ENCODE peak calls at places on chromosomes 12 and 14, in six cellular contexts. F is heart right ventricle, Z is GM13977, O is fibroblast of pulmonary artery, X is astrocyte of the spinal cord, S is gastrocnemius medialis. A is an unnamed sample.

GRCh38 chr12:39476894-39477293 is 34.0 kb upstream of the KIF21A start:
- DNase-seq in S (no peak), X (no peak), Z (no peak), F (no peak), O (no peak), A (no peak)

GRCh38 chr14:94100847-94101246 is 9.7 kb upstream of the IFI27 start:
- DNase-seq in O (peak; percentile 59), F (no peak), X (peak; percentile 57), S (no peak), Z (no peak), A (peak; percentile 54)

GRCh38 chr12:68349921-68350606 is 17.9 kb upstream of the MDM1 start:
- DNase-seq in S (no peak), F (no peak), O (no peak), Z (no peak), X (no peak), A (no peak)

GRCh38 chr12:54358620-54358944 is 5.7 kb downstream of the GPR84 start:
- DNase-seq in Z (no peak), S (no peak), F (no peak), X (no peak), O (no peak), A (no peak)

GRCh38 chr14:49306152-49306751 is 279.9 kb downstream of the RPS29 start:
- DNase-seq in Z (peak; percentile 38), S (no peak), X (peak; percentile 16), F (no peak), O (peak; percentile 20), A (no peak)

GRCh38 chr12:26125451-26126339 is 858 bp upstream of the BHLHE41 start:
- DNase-seq in S (peak; percentile 89), F (peak; percentile 68), X (peak; percentile 75), Z (peak; percentile 56), O (peak; percentile 72), A (peak; percentile 79)

GRCh38 chr12:124823272-124823970 is 40.2 kb downstream of the SCARB1 start:
- DNase-seq in Z (no peak), X (no peak), F (no peak), S (no peak), O (no peak), A (no peak)

GRCh38 chr12:8145754-8146415 is 10.9 kb upstream of the ZNF705A start:
- DNase-seq in S (no peak), F (peak; percentile 52), X (peak; percentile 95), O (peak; percentile 92), Z (no peak), A (no peak)

GRCh38 chr14:74501135-74501614 is 7.6 kb downstream of the ISCA2 start:
- DNase-seq in F (peak; percentile 58), S (no peak), O (peak; percentile 86), Z (no peak), X (peak; percentile 83), A (peak; percentile 92)

GRCh38 chr14:100213587-100213955 is 25.4 kb upstream of the YY1 start:
- DNase-seq in S (no peak), Z (no peak), X (no peak), F (no peak), O (no peak), A (no peak)

GRCh38 chr12:116979109-116979508 is 68.4 kb downstream of the FBXW8 start:
- DNase-seq in Z (no peak), X (no peak), O (no peak), S (no peak), F (no peak), A (no peak)

GRCh38 chr12:31362759-31363415 is 36.9 kb upstream of the SINHCAF start:
- DNase-seq in O (no peak), S (no peak), Z (peak; percentile 48), X (no peak), F (no peak), A (no peak)

GRCh38 chr12:124094733-124095132 is 121.7 kb downstream of the ZNF664 start:
- DNase-seq in X (no peak), F (no peak), O (no peak), S (no peak), Z (no peak), A (no peak)

GRCh38 chr12:111271674-111272418 is 97.0 kb downstream of the PHETA1 start:
- DNase-seq in O (no peak), S (no peak), X (no peak), Z (no peak), F (no peak), A (no peak)

GRCh38 chr12:122356192-122356635 is 66.3 kb downstream of the CLIP1 start:
- DNase-seq in O (peak; percentile 83), Z (peak; percentile 69), X (peak; percentile 77), S (no peak), F (no peak), A (no peak)

GRCh38 chr12:80216890-80217559 is 117.7 kb downstream of the OTOGL start:
- DNase-seq in S (no peak), O (no peak), F (no peak), X (no peak), Z (peak; percentile 12), A (no peak)

GRCh38 chr14:92462568-92462967 is 51.0 kb upstream of the RIN3 start:
- DNase-seq in Z (no peak), X (no peak), S (no peak), O (no peak), F (no peak), A (peak; percentile 28)

GRCh38 chr12:92574046-92574783 is 128.6 kb upstream of the PLEKHG7 start:
- DNase-seq in F (no peak), S (no peak), X (peak; percentile 37), Z (no peak), O (no peak), A (no peak)

GRCh38 chr14:65849096-65849495 is 436.6 kb downstream of the FUT8 start:
- DNase-seq in S (no peak), X (no peak), O (no peak), Z (no peak), F (no peak), A (no peak)

GRCh38 chr12:105393586-105393985 is 63.1 kb downstream of the C12orf75 start:
- DNase-seq in F (no peak), O (peak; percentile 55), X (peak; percentile 36), S (no peak), Z (no peak), A (no peak)

GRCh38 chr14:64542839-64543207 is 2.3 kb downstream of the HSPA2 start:
- DNase-seq in O (no peak), X (no peak), F (no peak), S (no peak), Z (no peak), A (no peak)

DNA sequence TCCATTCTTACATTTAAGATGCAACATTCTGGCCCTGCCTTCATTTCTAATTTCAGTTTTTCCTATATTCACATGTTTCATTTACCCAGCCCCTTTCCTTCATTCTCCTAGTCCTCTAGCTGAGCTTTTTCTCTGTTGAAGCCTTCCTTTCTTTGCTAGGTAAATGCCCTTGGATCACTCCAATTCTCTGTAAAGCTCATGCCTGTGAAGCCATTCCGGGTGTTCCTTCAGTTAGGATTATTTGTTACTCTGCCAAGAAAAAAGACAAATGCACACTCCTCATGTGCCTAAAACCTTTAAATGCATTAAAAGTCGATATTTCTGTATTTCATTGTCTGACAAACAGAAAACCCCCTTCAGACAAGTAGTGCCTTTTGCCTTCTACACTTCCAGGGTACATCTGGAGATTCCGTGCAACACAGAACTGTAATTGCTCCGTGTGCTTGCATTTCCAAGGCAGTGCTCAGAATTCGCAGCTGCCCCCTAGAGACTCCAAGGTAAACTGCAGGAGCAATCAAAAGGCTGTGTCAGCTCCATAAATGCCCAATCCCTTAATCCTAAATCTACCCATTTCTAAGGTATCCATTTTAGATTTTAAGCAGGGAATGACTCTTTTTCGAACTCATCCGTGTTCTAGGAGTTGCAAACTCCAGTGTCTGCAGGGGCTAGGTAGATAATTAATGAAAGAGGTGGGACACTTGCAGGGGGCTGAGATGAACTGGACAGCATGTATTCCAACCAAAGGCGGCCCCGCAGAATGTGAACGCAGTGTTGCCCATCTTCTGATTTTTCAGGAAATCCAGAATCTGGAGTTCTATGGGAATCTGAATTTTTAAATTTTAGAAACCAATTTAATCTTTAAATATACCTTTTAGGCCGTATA is 320.2 kb downstream of the GRIN2B start:
- DNase-seq in X (peak; percentile 43), F (peak; percentile 13), S (peak; percentile 7), O (peak; percentile 56), Z (peak; percentile 22), A (no peak)
- TF ChIP-seq CTCF in X (peak; percentile 90), F (peak; percentile 78), S (peak; percentile 27), O (peak; percentile 87), Z (peak; percentile 84), A (no peak)

DNA sequence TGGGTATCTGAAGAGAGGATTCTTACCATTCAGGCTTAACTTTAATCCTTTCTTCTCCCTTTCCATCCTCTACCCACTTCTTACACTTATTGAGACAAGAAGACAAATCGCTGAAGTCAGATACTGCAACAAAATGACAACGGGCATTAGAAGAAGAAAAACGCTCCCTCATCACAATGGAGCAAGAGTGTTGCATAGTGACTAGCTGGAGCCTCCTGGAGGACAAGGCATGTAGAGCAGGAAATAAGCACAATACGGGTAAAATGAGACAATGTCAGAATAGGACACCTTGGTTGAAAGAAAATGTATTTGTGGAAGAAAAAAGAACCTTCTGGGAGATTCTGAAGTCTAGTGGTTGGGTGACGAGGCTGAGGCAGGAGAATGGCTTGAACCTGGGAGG is 501.0 kb downstream of the RERGL start:
- DNase-seq in X (no peak), F (no peak), S (no peak), O (no peak), Z (no peak), A (no peak)
- TF ChIP-seq CTCF in X (peak; percentile 23), F (no peak), S (no peak), O (no peak), Z (peak; percentile 32), A (no peak)

GRCh38 chr12:3882396-3882795 is 9.2 kb upstream of the PARP11 start:
- DNase-seq in F (no peak), Z (no peak), X (no peak), O (no peak), S (no peak), A (no peak)

GRCh38 chr12:3884671-3885070 is 11.5 kb upstream of the PARP11 start:
- DNase-seq in S (no peak), X (no peak), Z (no peak), O (no peak), F (no peak), A (no peak)

GRCh38 chr12:3885179-3886094 is 12.2 kb upstream of the PARP11 start:
- DNase-seq in S (no peak), Z (peak; percentile 29), X (peak; percentile 55), O (peak; percentile 72), F (no peak), A (no peak)

GRCh38 chr12:3881208-3881980 is 8.2 kb upstream of the PARP11 start:
- DNase-seq in X (no peak), O (no peak), S (no peak), F (no peak), Z (no peak), A (no peak)

GRCh38 chr12:3882896-3883564 is 9.8 kb upstream of the PARP11 start:
- DNase-seq in X (peak; percentile 1), O (peak; percentile 36), S (no peak), Z (peak; percentile 31), F (no peak), A (no peak)
- TF ChIP-seq CTCF in X (peak; percentile 28), O (peak; percentile 41), S (no peak), Z (peak; percentile 42), F (peak; percentile 36), A (no peak)

DNA sequence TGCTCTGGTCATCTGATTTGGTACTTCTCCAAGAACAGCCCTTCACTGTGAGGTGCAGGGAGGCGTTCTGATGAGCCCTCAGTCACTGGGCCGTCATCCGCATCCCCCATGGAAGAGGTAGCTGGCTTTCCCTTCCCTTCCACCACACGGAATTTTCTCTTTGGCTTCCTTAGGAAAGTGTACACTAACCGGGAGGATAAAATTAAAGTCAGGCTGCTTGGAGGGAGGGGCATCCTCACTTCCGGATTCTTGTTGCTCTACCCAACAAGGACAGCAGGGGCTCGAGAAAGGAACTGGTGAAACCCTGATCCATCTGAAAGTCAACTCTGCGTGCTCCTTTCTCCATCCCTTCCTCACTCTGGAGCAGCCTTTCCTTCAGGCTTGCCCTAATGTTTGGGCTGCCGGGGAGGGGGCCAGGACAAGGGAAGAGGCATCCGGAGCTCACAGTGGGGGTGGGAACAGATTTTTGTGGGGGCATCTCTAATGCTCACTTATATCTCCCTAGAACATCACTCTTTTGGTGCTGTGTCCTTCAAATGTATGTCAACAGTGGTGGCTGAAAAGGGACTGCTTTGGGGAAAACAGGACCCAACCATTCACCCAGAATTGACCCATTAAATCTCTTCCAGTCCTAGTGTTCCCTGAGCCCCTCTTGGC is 101.4 kb upstream of the FKBP4 start:
- DNase-seq in Z (no peak), O (no peak), X (no peak), S (no peak), F (no peak), A (no peak)
- TF ChIP-seq CTCF in Z (no peak), O (no peak), X (no peak), S (no peak), F (no peak), A (no peak)